ENCODE peak calls at places on chromosomes 1 and 21, in five cellular contexts. I is fibroblast of lung, N is IMR-90, W is neural progenitor cell, G is H9. U is an unnamed sample.

GRCh38 chr1:18234790-18235242 is 127.2 kb downstream of the IGSF21 start:
- DNase-seq in W (peak; percentile 82), G (peak; percentile 84), I (peak; percentile 2), N (peak; percentile 3), U (peak; percentile 1)

GRCh38 chr1:186620951-186621350 is 59.3 kb downstream of the PTGS2 start:
- DNase-seq in I (peak; percentile 57), N (peak; percentile 78), G (no peak), W (no peak), U (peak; percentile 76)

GRCh38 chr1:228284148-228284495 is 76.3 kb downstream of the OBSCN start:
- DNase-seq in N (no peak), G (no peak), W (no peak), I (no peak), U (no peak)

GRCh38 chr1:206050655-206051235 is 2.2 kb upstream of the RHEX start:
- DNase-seq in N (peak; percentile 2), G (no peak), I (no peak), W (no peak), U (no peak)

GRCh38 chr1:226717256-226717909 is 21.7 kb downstream of the ITPKB start:
- DNase-seq in I (no peak), G (no peak), N (no peak), W (no peak), U (no peak)

GRCh38 chr21:32807717-32808380 is 36.3 kb upstream of the PAXBP1 start:
- DNase-seq in G (no peak), N (peak; percentile 38), I (peak; percentile 23), W (peak; percentile 37), U (peak; percentile 41)

GRCh38 chr1:207752456-207753132 is 740 bp downstream of the CD46 start:
- DNase-seq in G (no peak), I (peak; percentile 20), N (peak; percentile 13), W (peak; percentile 42), U (peak; percentile 45)

GRCh38 chr1:180286417-180286816 is 56.4 kb downstream of the LHX4 start:
- DNase-seq in W (no peak), N (no peak), G (no peak), I (no peak), U (peak; percentile 54)

GRCh38 chr1:45545019-45545493 is 5.6 kb upstream of the AKR1A1 start:
- DNase-seq in G (no peak), N (no peak), I (no peak), W (no peak), U (no peak)

GRCh38 chr21:36454706-36455105 is 25.2 kb downstream of the CLDN14 start:
- DNase-seq in I (no peak), W (no peak), N (no peak), G (no peak), U (no peak)

GRCh38 chr21:20998456-20998789 is 214 bp downstream of the NCAM2 start:
- DNase-seq in G (no peak), W (no peak), N (no peak), I (no peak), U (no peak)

GRCh38 chr1:10794724-10795304 is 1.6 kb downstream of the CASZ1 start:
- DNase-seq in I (no peak), G (peak; percentile 46), N (no peak), W (peak; percentile 66), U (peak; percentile 50)

GRCh38 chr1:85375422-85375934 is 89.5 kb downstream of the DDAH1 start:
- DNase-seq in I (no peak), W (no peak), N (no peak), G (no peak), U (no peak)

GRCh38 chr1:21652101-21652936 is 16.8 kb downstream of the RAP1GAP start:
- DNase-seq in W (peak; percentile 30), G (no peak), I (no peak), N (no peak), U (no peak)

GRCh38 chr1:92480813-92481597 is 5.7 kb downstream of the GFI1 start:
- DNase-seq in W (peak; percentile 64), N (no peak), I (no peak), G (peak; percentile 54), U (no peak)

GRCh38 chr1:239302716-239303115 is 83.7 kb upstream of the CHRM3 start:
- DNase-seq in N (no peak), I (no peak), W (no peak), G (no peak), U (no peak)

GRCh38 chr1:206606867-206607266 is 5.4 kb downstream of the EIF2D start:
- DNase-seq in G (no peak), I (no peak), N (peak; percentile 41), W (peak; percentile 38), U (peak; percentile 23)

GRCh38 chr1:115671176-115672062 is 29.6 kb downstream of the VANGL1 start:
- DNase-seq in I (peak; percentile 37), N (peak; percentile 69), W (no peak), G (no peak), U (no peak)

GRCh38 chr1:40717960-40718359 is 26.5 kb downstream of the NFYC start:
- DNase-seq in N (peak; percentile 77), G (no peak), W (no peak), I (peak; percentile 37), U (peak; percentile 8)

GRCh38 chr1:8554956-8555534 is 237.1 kb downstream of the SLC45A1 start:
- DNase-seq in N (peak; percentile 43), W (no peak), I (peak; percentile 55), G (no peak), U (peak; percentile 20)

GRCh38 chr21:32414579-32415358 is 2.3 kb downstream of the EVA1C start:
- DNase-seq in G (no peak), W (peak; percentile 11), N (peak; percentile 63), I (peak; percentile 70), U (peak; percentile 68)

GRCh38 chr1:43009274-43009673 is 50.6 kb upstream of the SLC2A1 start:
- DNase-seq in G (no peak), I (no peak), W (no peak), N (no peak), U (no peak)

GRCh38 chr1:43005460-43006351 is 47.0 kb upstream of the SLC2A1 start:
- DNase-seq in N (no peak), I (no peak), G (peak; percentile 46), W (peak; percentile 88), U (no peak)

GRCh38 chr1:43008425-43009108 is 49.9 kb upstream of the SLC2A1 start:
- DNase-seq in I (no peak), G (peak; percentile 100), N (no peak), W (peak; percentile 97), U (no peak)

GRCh38 chr1:43007377-43008105 is 48.9 kb upstream of the SLC2A1 start:
- DNase-seq in G (peak; percentile 92), W (peak; percentile 92), N (no peak), I (no peak), U (no peak)

GRCh38 chr1:43008106-43008424 is 49.4 kb upstream of the SLC2A1 start:
- DNase-seq in I (no peak), W (peak; percentile 83), G (no peak), N (no peak), U (no peak)
- H3K9ac ChIP-seq in I (no peak overlapping the region), W (peak overlapping the region; percentile 55), G (peak overlapping the region; percentile 71), N (no peak overlapping the region), U (no peak overlapping the region)

GRCh38 chr1:1212780-1213152 is 1.2 kb downstream of the TNFRSF4 start:
- DNase-seq in W (no peak), N (peak; percentile 11), I (no peak), G (no peak), U (no peak)
- H3K9ac ChIP-seq in W (no peak overlapping the region), N (no peak overlapping the region), I (no peak overlapping the region), G (no peak overlapping the region), U (no peak overlapping the region)

DNA sequence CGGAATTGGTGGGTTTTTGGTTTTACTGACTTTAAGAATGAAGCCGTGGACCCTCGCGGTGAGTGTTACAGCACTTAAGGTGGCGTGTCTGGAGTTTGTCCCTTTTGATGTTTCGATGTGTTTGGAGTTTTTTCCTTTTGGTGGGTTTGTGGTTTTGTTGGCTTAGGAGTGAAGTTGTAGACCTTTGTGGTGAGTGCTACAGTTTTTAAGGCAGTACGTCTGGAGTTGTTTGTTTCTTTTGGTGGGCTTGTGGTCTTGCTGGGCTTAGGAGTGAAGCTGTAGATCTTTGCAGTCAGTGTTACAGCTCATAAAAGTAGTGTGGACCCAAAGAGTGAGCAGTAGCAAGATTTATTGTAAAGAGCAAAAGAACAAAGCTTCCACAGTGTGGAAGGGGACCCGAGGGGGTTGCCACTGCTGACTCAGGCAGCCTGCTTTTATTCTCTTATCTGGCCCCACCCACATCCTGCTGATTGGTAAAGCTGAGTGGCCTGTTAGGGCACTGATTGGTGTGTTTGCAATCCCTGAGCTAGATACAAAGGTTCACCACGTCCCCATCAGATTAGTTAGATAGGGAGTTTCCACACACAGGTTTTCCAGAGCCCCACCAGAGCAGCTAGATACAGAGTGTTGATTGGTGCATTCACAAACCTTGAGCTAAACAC is 20.9 kb downstream of the HENMT1 start:
- DNase-seq in W (no peak), G (no peak), I (no peak), N (no peak), U (no peak)
- H3K9ac ChIP-seq in W (no peak overlapping the region), G (no peak overlapping the region), I (no peak overlapping the region), N (no peak overlapping the region), U (no peak overlapping the region)

GRCh38 chr1:221962385-221962784 is 220.5 kb upstream of the DUSP10 start:
- DNase-seq in W (no peak), I (no peak), G (no peak), N (no peak), U (no peak)
- H3K9ac ChIP-seq in W (no peak overlapping the region), I (no peak overlapping the region), G (no peak overlapping the region), N (no peak overlapping the region), U (peak overlapping the region; percentile 61)

GRCh38 chr1:12540580-12541273 is 77.3 kb downstream of the DHRS3 start:
- DNase-seq in I (no peak), W (no peak), N (no peak), G (no peak), U (no peak)
- H3K9ac ChIP-seq in I (peak overlapping the region; percentile 16), W (no peak overlapping the region), N (no peak overlapping the region), G (no peak overlapping the region), U (peak overlapping the region; percentile 49)

GRCh38 chr21:42117229-42118048 is 46.3 kb downstream of the UMODL1 start:
- DNase-seq in W (peak; percentile 73), N (peak; percentile 81), I (peak; percentile 79), G (peak; percentile 70), U (peak; percentile 90)
- H3K9ac ChIP-seq in W (no peak overlapping the region), N (no peak overlapping the region), I (no peak overlapping the region), G (no peak overlapping the region), U (peak overlapping the region; percentile 69)

GRCh38 chr1:109238382-109238781 is 11.0 kb upstream of the CELSR2 start:
- DNase-seq in G (no peak), W (no peak), N (no peak), I (no peak), U (no peak)
- H3K9ac ChIP-seq in G (no peak overlapping the region), W (no peak overlapping the region), N (no peak overlapping the region), I (no peak overlapping the region), U (no peak overlapping the region)

DNA sequence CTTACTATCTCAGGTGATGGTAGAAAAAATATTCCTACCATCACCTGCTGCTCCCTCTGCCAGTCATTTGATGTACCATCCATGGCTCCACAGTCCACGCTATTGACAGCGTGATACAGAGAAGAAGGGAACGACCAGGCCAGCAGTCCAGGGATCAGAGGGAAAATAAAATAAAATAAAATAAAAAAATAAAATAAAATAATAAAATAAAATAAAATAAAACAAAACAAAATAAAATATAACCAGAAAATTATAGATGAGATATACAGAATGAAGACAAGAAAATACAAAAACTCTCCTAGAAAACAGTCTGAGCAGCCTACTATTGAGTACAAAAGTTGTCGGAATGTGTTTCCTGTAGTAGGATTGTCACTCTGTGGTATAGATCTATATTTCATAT is 619.4 kb upstream of the TMPRSS15 start:
- DNase-seq in W (no peak), I (no peak), G (no peak), N (no peak), U (no peak)
- H3K9ac ChIP-seq in W (no peak overlapping the region), I (no peak overlapping the region), G (no peak overlapping the region), N (no peak overlapping the region), U (no peak overlapping the region)

U was measured in adipocyte.